ENCODE peak calls at places on chromosomes 3 and 15, in six cellular contexts. K is GM23248; F is aorta; N is uterus; P is NT2/D1; S is effector memory CD4-positive, alpha-beta T cell. L is an unnamed sample. For H3K4me1, the result is how much of the 10 kb centered on the place peaks cover.

GRCh38 chr3:46715507-46716175 is 2.0 kb downstream of the PRSS50 start:
- DNase-seq in K (no peak), F (peak), N (no peak), P (no peak), S (no peak), L (no peak)

GRCh38 chr3:45994661-45995369 is 809 bp downstream of the FYCO1 start:
- DNase-seq in K (peak), F (no peak), N (peak), P (no peak), S (peak), L (peak)

GRCh38 chr3:122233109-122233952 is 49.9 kb downstream of the CASR start:
- DNase-seq in K (no peak), F (no peak), N (no peak), P (no peak), S (no peak), L (no peak)

GRCh38 chr3:114192141-114192540 is 13.3 kb upstream of the DRD3 start:
- DNase-seq in K (no peak), F (no peak), N (no peak), P (no peak), S (no peak), L (no peak)

GRCh38 chr15:49645937-49646336 is 25.1 kb downstream of the DTWD1 start:
- DNase-seq in K (peak), F (no peak), N (peak), P (no peak), S (no peak), L (peak)

GRCh38 chr15:60370804-60371700 is 26.7 kb downstream of the ANXA2 start:
- DNase-seq in K (peak), F (peak), N (peak), P (no peak), S (no peak), L (peak)

GRCh38 chr3:58386966-58387365 is 46.7 kb downstream of the PDHB start:
- DNase-seq in K (peak), F (no peak), N (peak), P (no peak), S (no peak), L (no peak)

GRCh38 chr3:149120051-149120972 is 9.1 kb upstream of the HPS3 start:
- DNase-seq in K (peak), F (no peak), N (no peak), P (peak), S (no peak), L (peak)

GRCh38 chr3:46883252-46884185 is 6.0 kb downstream of the PTH1R start:
- DNase-seq in K (peak), F (no peak), N (no peak), P (no peak), S (no peak), L (no peak)

GRCh38 chr3:149414557-149415231 is 37.2 kb upstream of the TM4SF1 start:
- DNase-seq in K (peak), F (no peak), N (no peak), P (no peak), S (no peak), L (peak)

GRCh38 chr3:174270841-174271240 is 588.3 kb upstream of the NAALADL2 start:
- DNase-seq in K (peak), F (no peak), N (no peak), P (no peak), S (no peak), L (no peak)

GRCh38 chr3:83216919-83217594 is 1455.6 kb upstream of the GBE1 start:
- DNase-seq in K (no peak), F (peak), N (no peak), P (no peak), S (no peak), L (no peak)

GRCh38 chr3:138945646-138946553 is 1.0 kb downstream of the FOXL2 start:
- DNase-seq in K (peak), F (no peak), N (no peak), P (no peak), S (no peak), L (peak)

GRCh38 chr3:98797905-98798304 is 34.8 kb downstream of the ST3GAL6 start:
- DNase-seq in K (no peak), F (no peak), N (no peak), P (no peak), S (no peak), L (no peak)

GRCh38 chr15:51051776-51052175 is 42.9 kb downstream of the TNFAIP8L3 start:
- DNase-seq in K (peak), F (peak), N (no peak), P (no peak), S (no peak), L (no peak)

GRCh38 chr3:124620600-124621063 is 109.6 kb upstream of the UMPS start:
- DNase-seq in K (peak), F (no peak), N (no peak), P (peak), S (no peak), L (peak)

GRCh38 chr3:134757549-134758069 is 37.5 kb upstream of the EPHB1 start:
- DNase-seq in K (no peak), F (no peak), N (no peak), P (no peak), S (no peak), L (no peak)

GRCh38 chr15:80953953-80954778 is 35.5 kb downstream of the MESD start:
- DNase-seq in K (no peak), F (no peak), N (no peak), P (peak), S (no peak), L (no peak)

GRCh38 chr15:94070341-94071275 is 160.8 kb upstream of the MCTP2 start:
- DNase-seq in K (peak), F (no peak), N (peak), P (no peak), S (no peak), L (no peak)

GRCh38 chr3:33954956-33955355 is 156.5 kb downstream of the PDCD6IP start:
- DNase-seq in K (no peak), F (no peak), N (no peak), P (peak), S (no peak), L (no peak)

GRCh38 chr3:12990781-12991480 is 82.3 kb downstream of the IQSEC1 start:
- DNase-seq in K (peak), F (peak), N (no peak), P (no peak), S (no peak), L (no peak)

GRCh38 chr3:13093687-13094086 is 20.5 kb upstream of the IQSEC1 start:
- DNase-seq in K (no peak), F (no peak), N (no peak), P (no peak), S (no peak), L (no peak)

GRCh38 chr3:184551614-184552256 is 9.8 kb upstream of the EPHB3 start:
- DNase-seq in K (no peak), F (peak), N (no peak), P (no peak), S (no peak), L (no peak)

GRCh38 chr3:36393563-36393962 is 13.3 kb downstream of the STAC start:
- DNase-seq in K (peak), F (no peak), N (no peak), P (no peak), S (no peak), L (no peak)

GRCh38 chr3:195905970-195906864 is 2.1 kb downstream of the TNK2 start:
- DNase-seq in K (peak), F (peak), N (no peak), P (no peak), S (no peak), L (peak)

GRCh38 chr15:73344051-73344450 is 24.7 kb downstream of the HCN4 start:
- DNase-seq in K (peak), F (no peak), N (no peak), P (no peak), S (no peak), L (no peak)

GRCh38 chr15:80854104-80854503 is 74.9 kb downstream of the CEMIP start:
- DNase-seq in K (no peak), F (no peak), N (peak), P (no peak), S (no peak), L (no peak)

GRCh38 chr3:168094877-168095610 is 680 bp downstream of the GOLIM4 start:
- DNase-seq in K (peak), F (peak), N (peak), P (peak), S (no peak), L (peak)

GRCh38 chr3:10487988-10488633 is 17.3 kb downstream of the ATP2B2 start:
- DNase-seq in K (no peak), F (no peak), N (no peak), P (no peak), S (no peak), L (no peak)

GRCh38 chr15:66214236-66214635 is 39.3 kb downstream of the MEGF11 start:
- DNase-seq in K (no peak), F (no peak), N (no peak), P (no peak), S (no peak), L (no peak)

GRCh38 chr3:113557374-113557773 is 25.0 kb downstream of the SIDT1 start:
- DNase-seq in K (peak), F (no peak), N (no peak), P (peak), S (no peak), L (no peak)

GRCh38 chr3:128051459-128051836 is 789 bp upstream of the SEC61A1 start:
- DNase-seq in K (peak), F (no peak), N (no peak), P (no peak), S (no peak), L (no peak)

GRCh38 chr3:24688446-24689148 is 193.9 kb upstream of the THRB start:
- DNase-seq in K (peak), F (no peak), N (no peak), P (no peak), S (no peak), L (no peak)

GRCh38 chr3:32276279-32276841 is 37.9 kb downstream of the CMTM8 start:
- DNase-seq in K (no peak), F (no peak), N (no peak), P (no peak), S (no peak), L (no peak)

GRCh38 chr15:58361291-58361759 is 70.5 kb upstream of the LIPC start:
- DNase-seq in K (peak), F (no peak), N (no peak), P (no peak), S (no peak), L (no peak)

GRCh38 chr15:90381515-90381914 is 6.5 kb upstream of the IQGAP1 start:
- DNase-seq in K (no peak), F (no peak), N (no peak), P (no peak), S (no peak), L (no peak)
- H3K4me1 ChIP-seq in K (under half), F (under half), N (under half), P (under half), S (under half), L (under half)

GRCh38 chr15:85495096-85495495 is 114.7 kb downstream of the AKAP13 start:
- DNase-seq in K (no peak), F (no peak), N (no peak), P (no peak), S (no peak), L (no peak)
- H3K4me1 ChIP-seq in K (under half), F (under half), N (under half), P (under half), S (under half), L (under half)

GRCh38 chr3:129829640-129830039 is 63.9 kb downstream of the TMCC1 start:
- DNase-seq in K (peak), F (no peak), N (peak), P (peak), S (no peak), L (peak)
- H3K4me1 ChIP-seq in K (under half), F (under half), N (under half), P (under half), S (under half), L (under half)

DNA sequence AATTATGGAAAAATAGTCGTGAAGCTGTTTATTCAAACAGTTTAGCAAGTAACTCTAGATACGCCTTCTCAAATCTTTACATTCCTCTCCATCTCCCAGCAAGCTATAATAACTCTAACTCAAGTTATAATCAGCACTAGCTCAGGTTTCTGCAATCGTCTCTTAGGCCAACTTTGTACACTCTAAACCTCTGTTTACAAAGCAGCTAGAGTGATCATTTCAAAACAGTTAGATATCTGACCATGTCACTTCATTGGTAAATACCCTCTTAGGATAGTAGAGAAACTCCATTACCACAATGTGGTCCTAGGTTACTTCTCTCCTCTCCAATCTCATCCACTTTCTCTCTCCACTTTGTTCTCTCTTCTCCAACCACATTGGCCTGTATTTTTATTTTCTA is 31.2 kb downstream of the PLOD2 start:
- DNase-seq in K (no peak), F (no peak), N (no peak), P (no peak), S (no peak), L (no peak)
- H3K4me1 ChIP-seq in K (half or more), F (under half), N (under half), P (under half), S (under half), L (under half)

GRCh38 chr3:141076821-141077571 is 25.8 kb downstream of the SPSB4 start:
- DNase-seq in K (peak), F (peak), N (peak), P (no peak), S (no peak), L (no peak)
- H3K4me1 ChIP-seq in K (under half), F (under half), N (under half), P (under half), S (under half), L (under half)

GRCh38 chr15:67836955-67837354 is 2.9 kb downstream of the RNU6-1 start:
- DNase-seq in K (no peak), F (no peak), N (no peak), P (no peak), S (no peak), L (no peak)

GRCh38 chr15:67840747-67841634 is 1.1 kb upstream of the RNU6-1 start:
- DNase-seq in K (peak), F (peak), N (no peak), P (no peak), S (no peak), L (peak)

GRCh38 chr15:67839929-67840746 is at the start of gene RNU6-1:
- DNase-seq in K (peak), F (peak), N (peak), P (no peak), S (peak), L (peak)

GRCh38 chr15:67839358-67839928 is 402 bp downstream of the RNU6-1 start:
- DNase-seq in K (peak), F (peak), N (no peak), P (no peak), S (peak), L (peak)

GRCh38 chr15:67838789-67839332 is 984 bp downstream of the RNU6-1 start:
- DNase-seq in K (peak), F (peak), N (no peak), P (no peak), S (no peak), L (peak)
- H3K4me1 ChIP-seq in K (under half), F (under half), N (under half), P (under half), S (under half), L (under half)

GRCh38 chr3:197573048-197573767 is 17.4 kb upstream of the BDH1 start:
- DNase-seq in K (no peak), F (no peak), N (no peak), P (no peak), S (no peak), L (no peak)

GRCh38 chr3:197576838-197577237 is 21.1 kb upstream of the BDH1 start:
- DNase-seq in K (no peak), F (no peak), N (no peak), P (no peak), S (no peak), L (no peak)

GRCh38 chr3:197578376-197578775 is 22.6 kb upstream of the BDH1 start:
- DNase-seq in K (no peak), F (no peak), N (no peak), P (no peak), S (no peak), L (no peak)

GRCh38 chr3:197577366-197578074 is 21.8 kb upstream of the BDH1 start:
- DNase-seq in K (no peak), F (no peak), N (no peak), P (no peak), S (no peak), L (no peak)

GRCh38 chr3:197575362-197575761 is 19.6 kb upstream of the BDH1 start:
- DNase-seq in K (no peak), F (no peak), N (no peak), P (no peak), S (no peak), L (no peak)
- H3K4me1 ChIP-seq in K (under half), F (under half), N (under half), P (under half), S (under half), L (under half)

DNA sequence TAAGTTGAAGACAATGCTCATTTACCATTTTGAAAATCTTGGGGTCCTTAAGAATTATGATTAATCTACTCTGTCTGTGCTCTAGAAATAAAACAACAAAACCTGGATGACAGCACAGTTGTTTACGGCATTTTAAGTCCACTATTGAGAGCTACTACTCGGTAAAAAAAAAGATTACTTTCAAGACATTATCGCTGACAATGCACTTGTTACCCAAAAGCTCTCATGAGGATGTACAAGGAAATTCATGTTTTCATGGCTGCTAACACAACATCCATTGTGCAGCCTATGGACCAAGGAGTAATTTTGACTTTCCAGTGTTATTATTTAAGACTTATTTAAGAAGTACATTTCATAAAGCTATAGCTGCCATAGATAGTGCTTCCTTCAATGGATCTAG is 221.3 kb downstream of the GRM7 start:
- DNase-seq in K (no peak), F (no peak), N (no peak), P (no peak), S (no peak), L (no peak)
- H3K4me1 ChIP-seq in K (under half), F (under half), N (under half), P (under half), S (under half), L (under half)

DNA sequence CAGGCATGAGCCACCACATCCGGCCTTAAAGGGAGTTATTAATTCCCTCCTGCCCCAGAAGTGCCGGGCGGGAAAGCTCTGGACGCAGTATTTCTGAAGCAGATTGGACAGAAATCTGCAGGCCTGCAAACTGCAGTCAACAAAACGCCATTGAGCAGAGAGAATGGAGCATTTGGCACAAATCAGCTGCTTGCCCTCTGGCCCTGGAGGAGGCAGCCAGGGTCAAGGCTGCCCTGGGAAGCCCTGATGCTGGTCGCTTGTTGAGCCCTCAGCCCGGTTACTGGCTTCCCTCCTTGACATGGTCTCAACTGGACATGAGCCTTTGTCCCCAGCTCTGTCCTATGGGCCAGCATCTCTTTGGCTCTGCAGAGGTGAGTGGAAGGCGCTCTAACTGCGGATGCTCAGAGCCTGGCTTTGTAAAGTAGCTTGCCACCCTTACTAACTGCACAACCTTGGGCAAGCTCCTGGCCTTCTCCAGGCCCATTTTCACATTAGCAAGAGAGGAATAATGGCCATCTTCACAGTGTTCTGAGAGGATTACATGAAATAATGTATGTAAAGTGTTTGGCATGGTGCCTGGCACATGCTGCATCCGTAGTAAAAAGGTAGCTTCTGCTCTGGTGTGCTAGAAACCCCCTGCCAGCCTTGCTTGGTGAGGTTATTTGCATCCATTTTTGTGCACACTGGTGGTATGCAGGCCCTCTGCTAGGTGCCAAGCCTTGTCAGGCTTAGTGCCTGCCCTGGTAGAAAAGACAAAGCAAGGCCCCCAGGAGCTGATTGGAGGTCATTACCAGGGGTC is 4.1 kb downstream of the SEMA4B start:
- DNase-seq in K (no peak), F (peak), N (no peak), P (no peak), S (no peak), L (no peak)
- H3K4me1 ChIP-seq in K (under half), F (under half), N (under half), P (under half), S (under half), L (under half)

GRCh38 chr3:171783626-171784025 is 26.7 kb downstream of the PLD1 start:
- DNase-seq in K (no peak), F (no peak), N (no peak), P (no peak), S (no peak), L (no peak)

GRCh38 chr3:171784387-171784786 is 25.9 kb downstream of the PLD1 start:
- DNase-seq in K (no peak), F (no peak), N (no peak), P (no peak), S (no peak), L (no peak)

GRCh38 chr3:171783086-171783485 is 27.2 kb downstream of the PLD1 start:
- DNase-seq in K (peak), F (no peak), N (no peak), P (no peak), S (no peak), L (no peak)

GRCh38 chr3:171784937-171785336 is 25.3 kb downstream of the PLD1 start:
- DNase-seq in K (no peak), F (no peak), N (no peak), P (no peak), S (no peak), L (no peak)

GRCh38 chr3:171781711-171782127 is 28.6 kb downstream of the PLD1 start:
- DNase-seq in K (peak), F (no peak), N (no peak), P (no peak), S (no peak), L (no peak)
- H3K4me1 ChIP-seq in K (under half), F (under half), N (under half), P (under half), S (under half), L (under half)

L was measured in small intestine.